ENCODE peak calls at places on chromosomes 5 and 9, in four cellular contexts. H, X, M and T are unnamed samples.

GRCh38 chr5:156543348-156543747 is 216.4 kb downstream of the SGCD start:
- DNase-seq in H (no peak), X (no peak), M (no peak), T (no peak)

GRCh38 chr9:110875275-110875674 is 163.0 kb downstream of the LPAR1 start:
- DNase-seq in H (peak), X (no peak), M (peak), T (no peak)

GRCh38 chr5:96256795-96257470 is 176.1 kb downstream of the PCSK1 start:
- DNase-seq in H (no peak), X (no peak), M (no peak), T (no peak)

GRCh38 chr9:72315089-72315509 is 49.9 kb downstream of the ZFAND5 start:
- DNase-seq in H (peak), X (no peak), M (peak), T (peak)

GRCh38 chr5:155996123-155996522 is 330.8 kb upstream of the SGCD start:
- DNase-seq in H (no peak), X (no peak), M (no peak), T (no peak)

GRCh38 chr5:3604501-3604900 is 8.9 kb downstream of the IRX1 start:
- DNase-seq in H (no peak), X (no peak), M (no peak), T (no peak)

GRCh38 chr9:115531410-115532130 is 413.6 kb upstream of the TNC start:
- DNase-seq in H (no peak), X (no peak), M (no peak), T (no peak)

GRCh38 chr9:104286792-104287191 is 192.7 kb downstream of the SMC2 start:
- DNase-seq in H (no peak), X (no peak), M (no peak), T (no peak)

GRCh38 chr9:134066546-134066922 is 1.3 kb downstream of the BRD3 start:
- DNase-seq in H (peak), X (no peak), M (no peak), T (no peak)

GRCh38 chr5:161895510-161895909 is 47.6 kb downstream of the GABRA1 start:
- DNase-seq in H (peak), X (no peak), M (no peak), T (peak)

GRCh38 chr5:120297621-120298020 is 166.5 kb upstream of the PRR16 start:
- DNase-seq in H (no peak), X (no peak), M (no peak), T (no peak)

GRCh38 chr5:53645581-53645980 is 85.1 kb downstream of the NDUFS4 start:
- DNase-seq in H (no peak), X (no peak), M (no peak), T (no peak)

GRCh38 chr5:160887780-160888179 is 35.8 kb upstream of the ATP10B start:
- DNase-seq in H (no peak), X (no peak), M (no peak), T (no peak)

GRCh38 chr5:151108566-151108965 is 27.7 kb upstream of the TNIP1 start:
- DNase-seq in H (no peak), X (no peak), M (peak), T (no peak)

GRCh38 chr9:124202447-124202971 is 55.2 kb upstream of the NEK6 start:
- DNase-seq in H (no peak), X (peak), M (peak), T (no peak)

GRCh38 chr9:137046094-137046787 is at the start of gene NPDC1:
- DNase-seq in H (peak), X (peak), M (peak), T (peak)

GRCh38 chr5:84384604-84385575 is at the start of gene EDIL3:
- DNase-seq in H (peak), X (no peak), M (peak), T (peak)

GRCh38 chr5:16437974-16438373 is 27.6 kb downstream of the ZNF622 start:
- DNase-seq in H (no peak), X (no peak), M (no peak), T (no peak)

GRCh38 chr5:150771034-150771795 is 7.3 kb upstream of the SMIM3 start:
- DNase-seq in H (no peak), X (no peak), M (no peak), T (no peak)

GRCh38 chr5:146751781-146752401 is 126.7 kb downstream of the PPP2R2B start:
- DNase-seq in H (no peak), X (no peak), M (no peak), T (no peak)

GRCh38 chr5:14663734-14664269 is 716 bp upstream of the OTULIN start:
- DNase-seq in H (no peak), X (no peak), M (peak), T (peak)

GRCh38 chr5:27491047-27491446 is 452.7 kb upstream of the CDH9 start:
- DNase-seq in H (no peak), X (no peak), M (no peak), T (no peak)

GRCh38 chr5:172455511-172456061 is 1.3 kb upstream of the SH3PXD2B start:
- DNase-seq in H (peak), X (no peak), M (no peak), T (peak)